ENCODE peak calls at places on chromosomes 16 and 17, in eight cellular contexts. R is H9; J is KG1; K is stimulated activated CD8-positive, alpha-beta memory T cell treated with anti-CD3 and anti-CD28 coated beads, Interleukin-4, amount 100 ng/mL, for 1 hour; U is dorsolateral prefrontal cortex; W is EL; T is T-helper 2 cell; Z is fibroblast of lung. V is an unnamed sample.

GRCh38 chr17:63961355-63962207 is 11.1 kb downstream of the SCN4A start:
- DNase-seq in R (peak), J (no peak), K (no peak), U (no peak), W (peak), T (peak), Z (peak), V (peak)

GRCh38 chr16:20167323-20167722 is 93.6 kb upstream of the GPR139 start:
- DNase-seq in R (no peak), J (no peak), K (no peak), U (no peak), W (no peak), T (no peak), Z (no peak), V (no peak)

GRCh38 chr17:77909236-77909635 is 49.3 kb upstream of the TNRC6C start:
- DNase-seq in R (no peak), J (no peak), K (no peak), U (no peak), W (no peak), T (no peak), Z (no peak), V (no peak)

GRCh38 chr17:42112552-42113176 is at the start of gene DHX58:
- DNase-seq in R (no peak), J (peak), K (peak), U (no peak), W (peak), T (peak), Z (peak), V (peak)

GRCh38 chr17:8441690-8442089 is 6.0 kb downstream of the NDEL1 start:
- DNase-seq in R (no peak), J (no peak), K (no peak), U (no peak), W (no peak), T (no peak), Z (no peak), V (no peak)

GRCh38 chr17:75783069-75783783 is 1.4 kb upstream of the UNK start:
- DNase-seq in R (no peak), J (peak), K (no peak), U (no peak), W (peak), T (no peak), Z (peak), V (peak)

GRCh38 chr17:45364531-45365390 is 47.9 kb upstream of the MAP3K14 start:
- DNase-seq in R (peak), J (no peak), K (no peak), U (no peak), W (no peak), T (no peak), Z (no peak), V (peak)

GRCh38 chr16:85349413-85350145 is 237.3 kb upstream of the CIBAR2 start:
- DNase-seq in R (no peak), J (no peak), K (no peak), U (no peak), W (no peak), T (no peak), Z (no peak), V (no peak)

GRCh38 chr17:80086616-80087015 is 14.8 kb upstream of the GAA start:
- DNase-seq in R (no peak), J (no peak), K (no peak), U (no peak), W (no peak), T (no peak), Z (no peak), V (no peak)